ENCODE peak calls at places on chromosome 22, in ten cellular contexts. One of them, this sample, is unnamed.

GRCh38 chr22:36406721-36407120 is 19.0 kb upstream of the MYH9 start:
- DNase-seq in heart right ventricle: no peak
- DNase-seq in cardiac muscle cell: no peak
- DNase-seq in skeletal muscle cell: no peak
- DNase-seq in pancreas: no peak
- DNase-seq in fibroblast of pulmonary artery: no peak
- DNase-seq in thyroid gland: peak
- DNase-seq in caudate nucleus: no peak
- DNase-seq in NCI-H524 treated with DMSO at 0.1 percent for 48 hours: no peak
- DNase-seq in NK-92 treated with Interleukin-12 subunit alpha and Interleukin-12 subunit beta, amount 100 ng/mL, for 24 hours: no peak
- DNase-seq in this sample: no peak

GRCh38 chr22:30196141-30196866 is 50.3 kb downstream of the LIF start:
- DNase-seq in heart right ventricle: peak
- DNase-seq in cardiac muscle cell: peak
- DNase-seq in skeletal muscle cell: peak
- DNase-seq in pancreas: no peak
- DNase-seq in fibroblast of pulmonary artery: peak
- DNase-seq in thyroid gland: peak
- DNase-seq in caudate nucleus: no peak
- DNase-seq in NCI-H524 treated with DMSO at 0.1 percent for 48 hours: peak
- DNase-seq in NK-92 treated with Interleukin-12 subunit alpha and Interleukin-12 subunit beta, amount 100 ng/mL, for 24 hours: peak
- DNase-seq in this sample: peak

GRCh38 chr22:20983081-20983745 is 1.1 kb downstream of the LZTR1 start:
- DNase-seq in heart right ventricle: no peak
- DNase-seq in cardiac muscle cell: no peak
- DNase-seq in skeletal muscle cell: no peak
- DNase-seq in pancreas: no peak
- DNase-seq in fibroblast of pulmonary artery: no peak
- DNase-seq in thyroid gland: no peak
- DNase-seq in caudate nucleus: no peak
- DNase-seq in NCI-H524 treated with DMSO at 0.1 percent for 48 hours: no peak
- DNase-seq in NK-92 treated with Interleukin-12 subunit alpha and Interleukin-12 subunit beta, amount 100 ng/mL, for 24 hours: no peak
- DNase-seq in this sample: no peak

GRCh38 chr22:46691571-46691970 is 46.5 kb downstream of the CERK start:
- DNase-seq in heart right ventricle: no peak
- DNase-seq in cardiac muscle cell: no peak
- DNase-seq in skeletal muscle cell: no peak
- DNase-seq in pancreas: peak
- DNase-seq in fibroblast of pulmonary artery: no peak
- DNase-seq in thyroid gland: no peak
- DNase-seq in caudate nucleus: no peak
- DNase-seq in NCI-H524 treated with DMSO at 0.1 percent for 48 hours: no peak
- DNase-seq in NK-92 treated with Interleukin-12 subunit alpha and Interleukin-12 subunit beta, amount 100 ng/mL, for 24 hours: no peak
- DNase-seq in this sample: no peak

GRCh38 chr22:45102896-45103420 is 60.8 kb upstream of the NUP50 start:
- DNase-seq in heart right ventricle: no peak
- DNase-seq in cardiac muscle cell: no peak
- DNase-seq in skeletal muscle cell: no peak
- DNase-seq in pancreas: no peak
- DNase-seq in fibroblast of pulmonary artery: no peak
- DNase-seq in thyroid gland: no peak
- DNase-seq in caudate nucleus: no peak
- DNase-seq in NCI-H524 treated with DMSO at 0.1 percent for 48 hours: no peak
- DNase-seq in NK-92 treated with Interleukin-12 subunit alpha and Interleukin-12 subunit beta, amount 100 ng/mL, for 24 hours: no peak
- DNase-seq in this sample: no peak

GRCh38 chr22:46754110-46754799 is 8.2 kb upstream of the TBC1D22A start:
- DNase-seq in heart right ventricle: peak
- DNase-seq in cardiac muscle cell: no peak
- DNase-seq in skeletal muscle cell: peak
- DNase-seq in pancreas: peak
- DNase-seq in fibroblast of pulmonary artery: peak
- DNase-seq in thyroid gland: peak
- DNase-seq in caudate nucleus: no peak
- DNase-seq in NCI-H524 treated with DMSO at 0.1 percent for 48 hours: no peak
- DNase-seq in NK-92 treated with Interleukin-12 subunit alpha and Interleukin-12 subunit beta, amount 100 ng/mL, for 24 hours: no peak
- DNase-seq in this sample: peak

GRCh38 chr22:34105461-34106062 is 185.3 kb upstream of the LARGE1 start:
- DNase-seq in heart right ventricle: peak
- DNase-seq in cardiac muscle cell: peak
- DNase-seq in skeletal muscle cell: no peak
- DNase-seq in pancreas: peak
- DNase-seq in fibroblast of pulmonary artery: no peak
- DNase-seq in thyroid gland: peak
- DNase-seq in caudate nucleus: peak
- DNase-seq in NCI-H524 treated with DMSO at 0.1 percent for 48 hours: no peak
- DNase-seq in NK-92 treated with Interleukin-12 subunit alpha and Interleukin-12 subunit beta, amount 100 ng/mL, for 24 hours: no peak
- DNase-seq in this sample: peak

GRCh38 chr22:31556627-31557203 is 60.4 kb downstream of the SFI1 start:
- DNase-seq in heart right ventricle: no peak
- DNase-seq in cardiac muscle cell: peak
- DNase-seq in skeletal muscle cell: no peak
- DNase-seq in pancreas: no peak
- DNase-seq in fibroblast of pulmonary artery: peak
- DNase-seq in thyroid gland: no peak
- DNase-seq in caudate nucleus: no peak
- DNase-seq in NCI-H524 treated with DMSO at 0.1 percent for 48 hours: no peak
- DNase-seq in NK-92 treated with Interleukin-12 subunit alpha and Interleukin-12 subunit beta, amount 100 ng/mL, for 24 hours: no peak
- DNase-seq in this sample: peak

GRCh38 chr22:17917490-17917983 is 106.8 kb downstream of the MICAL3 start:
- DNase-seq in heart right ventricle: no peak
- DNase-seq in cardiac muscle cell: no peak
- DNase-seq in skeletal muscle cell: no peak
- DNase-seq in pancreas: no peak
- DNase-seq in fibroblast of pulmonary artery: no peak
- DNase-seq in thyroid gland: peak
- DNase-seq in caudate nucleus: no peak
- DNase-seq in NCI-H524 treated with DMSO at 0.1 percent for 48 hours: no peak
- DNase-seq in NK-92 treated with Interleukin-12 subunit alpha and Interleukin-12 subunit beta, amount 100 ng/mL, for 24 hours: no peak
- DNase-seq in this sample: no peak

GRCh38 chr22:18048441-18048898 is 24.1 kb upstream of the MICAL3 start:
- DNase-seq in heart right ventricle: no peak
- DNase-seq in cardiac muscle cell: no peak
- DNase-seq in skeletal muscle cell: no peak
- DNase-seq in pancreas: no peak
- DNase-seq in fibroblast of pulmonary artery: no peak
- DNase-seq in thyroid gland: no peak
- DNase-seq in caudate nucleus: no peak
- DNase-seq in NCI-H524 treated with DMSO at 0.1 percent for 48 hours: no peak
- DNase-seq in NK-92 treated with Interleukin-12 subunit alpha and Interleukin-12 subunit beta, amount 100 ng/mL, for 24 hours: no peak
- DNase-seq in this sample: no peak

GRCh38 chr22:38698407-38699094 is 2.2 kb downstream of the JOSD1 start:
- DNase-seq in heart right ventricle: no peak
- DNase-seq in cardiac muscle cell: no peak
- DNase-seq in skeletal muscle cell: no peak
- DNase-seq in pancreas: no peak
- DNase-seq in fibroblast of pulmonary artery: no peak
- DNase-seq in thyroid gland: no peak
- DNase-seq in caudate nucleus: no peak
- DNase-seq in NCI-H524 treated with DMSO at 0.1 percent for 48 hours: no peak
- DNase-seq in NK-92 treated with Interleukin-12 subunit alpha and Interleukin-12 subunit beta, amount 100 ng/mL, for 24 hours: no peak
- DNase-seq in this sample: no peak

GRCh38 chr22:43118953-43119458 is 8.5 kb downstream of the BIK start:
- DNase-seq in heart right ventricle: no peak
- DNase-seq in cardiac muscle cell: peak
- DNase-seq in skeletal muscle cell: no peak
- DNase-seq in pancreas: no peak
- DNase-seq in fibroblast of pulmonary artery: no peak
- DNase-seq in thyroid gland: no peak
- DNase-seq in caudate nucleus: no peak
- DNase-seq in NCI-H524 treated with DMSO at 0.1 percent for 48 hours: no peak
- DNase-seq in NK-92 treated with Interleukin-12 subunit alpha and Interleukin-12 subunit beta, amount 100 ng/mL, for 24 hours: no peak
- DNase-seq in this sample: no peak

GRCh38 chr22:22244337-22245250 is at the start of gene VPREB1:
- DNase-seq in heart right ventricle: no peak
- DNase-seq in cardiac muscle cell: no peak
- DNase-seq in skeletal muscle cell: no peak
- DNase-seq in pancreas: no peak
- DNase-seq in fibroblast of pulmonary artery: no peak
- DNase-seq in thyroid gland: no peak
- DNase-seq in caudate nucleus: no peak
- DNase-seq in NCI-H524 treated with DMSO at 0.1 percent for 48 hours: no peak
- DNase-seq in NK-92 treated with Interleukin-12 subunit alpha and Interleukin-12 subunit beta, amount 100 ng/mL, for 24 hours: no peak
- DNase-seq in this sample: no peak

GRCh38 chr22:22245935-22246525 is 1.4 kb downstream of the VPREB1 start:
- DNase-seq in heart right ventricle: no peak
- DNase-seq in cardiac muscle cell: no peak
- DNase-seq in skeletal muscle cell: no peak
- DNase-seq in pancreas: no peak
- DNase-seq in fibroblast of pulmonary artery: no peak
- DNase-seq in thyroid gland: no peak
- DNase-seq in caudate nucleus: no peak
- DNase-seq in NCI-H524 treated with DMSO at 0.1 percent for 48 hours: no peak
- DNase-seq in NK-92 treated with Interleukin-12 subunit alpha and Interleukin-12 subunit beta, amount 100 ng/mL, for 24 hours: no peak
- DNase-seq in this sample: no peak

GRCh38 chr22:44661070-44661469 is 40.9 kb upstream of the PRR5 start:
- DNase-seq in heart right ventricle: no peak
- DNase-seq in cardiac muscle cell: peak
- DNase-seq in skeletal muscle cell: no peak
- DNase-seq in pancreas: no peak
- DNase-seq in fibroblast of pulmonary artery: no peak
- DNase-seq in thyroid gland: no peak
- DNase-seq in caudate nucleus: no peak
- DNase-seq in NCI-H524 treated with DMSO at 0.1 percent for 48 hours: no peak
- DNase-seq in NK-92 treated with Interleukin-12 subunit alpha and Interleukin-12 subunit beta, amount 100 ng/mL, for 24 hours: no peak
- DNase-seq in this sample: no peak

GRCh38 chr22:21624120-21624879 is 5.5 kb downstream of the YDJC start:
- DNase-seq in heart right ventricle: peak
- DNase-seq in cardiac muscle cell: peak
- DNase-seq in skeletal muscle cell: no peak
- DNase-seq in pancreas: no peak
- DNase-seq in fibroblast of pulmonary artery: peak
- DNase-seq in thyroid gland: peak
- DNase-seq in caudate nucleus: no peak
- DNase-seq in NCI-H524 treated with DMSO at 0.1 percent for 48 hours: no peak
- DNase-seq in NK-92 treated with Interleukin-12 subunit alpha and Interleukin-12 subunit beta, amount 100 ng/mL, for 24 hours: no peak
- DNase-seq in this sample: peak

GRCh38 chr22:37239336-37240239 is 4.5 kb downstream of the RAC2 start:
- DNase-seq in heart right ventricle: no peak
- DNase-seq in cardiac muscle cell: no peak
- DNase-seq in skeletal muscle cell: no peak
- DNase-seq in pancreas: no peak
- DNase-seq in fibroblast of pulmonary artery: no peak
- DNase-seq in thyroid gland: no peak
- DNase-seq in caudate nucleus: no peak
- DNase-seq in NCI-H524 treated with DMSO at 0.1 percent for 48 hours: no peak
- DNase-seq in NK-92 treated with Interleukin-12 subunit alpha and Interleukin-12 subunit beta, amount 100 ng/mL, for 24 hours: no peak
- DNase-seq in this sample: no peak

GRCh38 chr22:24507742-24508141 is 12.6 kb downstream of the UPB1 start:
- DNase-seq in heart right ventricle: no peak
- DNase-seq in cardiac muscle cell: peak
- DNase-seq in skeletal muscle cell: no peak
- DNase-seq in pancreas: no peak
- DNase-seq in fibroblast of pulmonary artery: no peak
- DNase-seq in thyroid gland: no peak
- DNase-seq in caudate nucleus: no peak
- DNase-seq in NCI-H524 treated with DMSO at 0.1 percent for 48 hours: no peak
- DNase-seq in NK-92 treated with Interleukin-12 subunit alpha and Interleukin-12 subunit beta, amount 100 ng/mL, for 24 hours: no peak
- DNase-seq in this sample: no peak

GRCh38 chr22:32548039-32548438 is 73.4 kb downstream of the FBXO7 start:
- DNase-seq in heart right ventricle: no peak
- DNase-seq in cardiac muscle cell: no peak
- DNase-seq in skeletal muscle cell: no peak
- DNase-seq in pancreas: no peak
- DNase-seq in fibroblast of pulmonary artery: no peak
- DNase-seq in thyroid gland: no peak
- DNase-seq in caudate nucleus: no peak
- DNase-seq in NCI-H524 treated with DMSO at 0.1 percent for 48 hours: no peak
- DNase-seq in NK-92 treated with Interleukin-12 subunit alpha and Interleukin-12 subunit beta, amount 100 ng/mL, for 24 hours: no peak
- DNase-seq in this sample: no peak

GRCh38 chr22:44357962-44358553 is 45.3 kb upstream of the SHISAL1 start:
- DNase-seq in heart right ventricle: peak
- DNase-seq in cardiac muscle cell: no peak
- DNase-seq in skeletal muscle cell: no peak
- DNase-seq in pancreas: peak
- DNase-seq in fibroblast of pulmonary artery: peak
- DNase-seq in thyroid gland: peak
- DNase-seq in caudate nucleus: no peak
- DNase-seq in NCI-H524 treated with DMSO at 0.1 percent for 48 hours: peak
- DNase-seq in NK-92 treated with Interleukin-12 subunit alpha and Interleukin-12 subunit beta, amount 100 ng/mL, for 24 hours: no peak
- DNase-seq in this sample: no peak

GRCh38 chr22:24938741-24939341 is 7.7 kb downstream of the LHFPL7 start:
- DNase-seq in heart right ventricle: no peak
- DNase-seq in cardiac muscle cell: peak
- DNase-seq in skeletal muscle cell: no peak
- DNase-seq in pancreas: no peak
- DNase-seq in fibroblast of pulmonary artery: peak
- DNase-seq in thyroid gland: peak
- DNase-seq in caudate nucleus: no peak
- DNase-seq in NCI-H524 treated with DMSO at 0.1 percent for 48 hours: no peak
- DNase-seq in NK-92 treated with Interleukin-12 subunit alpha and Interleukin-12 subunit beta, amount 100 ng/mL, for 24 hours: no peak
- DNase-seq in this sample: peak

GRCh38 chr22:42683599-42684283 is 34.5 kb upstream of the CYB5R3 start:
- DNase-seq in heart right ventricle: peak
- DNase-seq in cardiac muscle cell: no peak
- DNase-seq in skeletal muscle cell: no peak
- DNase-seq in pancreas: no peak
- DNase-seq in fibroblast of pulmonary artery: peak
- DNase-seq in thyroid gland: no peak
- DNase-seq in caudate nucleus: no peak
- DNase-seq in NCI-H524 treated with DMSO at 0.1 percent for 48 hours: no peak
- DNase-seq in NK-92 treated with Interleukin-12 subunit alpha and Interleukin-12 subunit beta, amount 100 ng/mL, for 24 hours: no peak
- DNase-seq in this sample: no peak

GRCh38 chr22:34306361-34306760 is 386.1 kb upstream of the LARGE1 start:
- DNase-seq in heart right ventricle: no peak
- DNase-seq in cardiac muscle cell: no peak
- DNase-seq in skeletal muscle cell: no peak
- DNase-seq in pancreas: no peak
- DNase-seq in fibroblast of pulmonary artery: no peak
- DNase-seq in thyroid gland: no peak
- DNase-seq in caudate nucleus: no peak
- DNase-seq in NCI-H524 treated with DMSO at 0.1 percent for 48 hours: no peak
- DNase-seq in NK-92 treated with Interleukin-12 subunit alpha and Interleukin-12 subunit beta, amount 100 ng/mL, for 24 hours: no peak
- DNase-seq in this sample: no peak

GRCh38 chr22:49906799-49907290 is 11.4 kb downstream of the ALG12 start:
- DNase-seq in heart right ventricle: no peak
- DNase-seq in cardiac muscle cell: no peak
- DNase-seq in skeletal muscle cell: no peak
- DNase-seq in pancreas: peak
- DNase-seq in fibroblast of pulmonary artery: no peak
- DNase-seq in thyroid gland: no peak
- DNase-seq in caudate nucleus: no peak
- DNase-seq in NCI-H524 treated with DMSO at 0.1 percent for 48 hours: no peak
- DNase-seq in NK-92 treated with Interleukin-12 subunit alpha and Interleukin-12 subunit beta, amount 100 ng/mL, for 24 hours: no peak
- DNase-seq in this sample: no peak

GRCh38 chr22:41557401-41558240 is 3.2 kb upstream of the CSDC2 start:
- DNase-seq in heart right ventricle: peak
- DNase-seq in cardiac muscle cell: no peak
- DNase-seq in skeletal muscle cell: peak
- DNase-seq in pancreas: no peak
- DNase-seq in fibroblast of pulmonary artery: peak
- DNase-seq in thyroid gland: peak
- DNase-seq in caudate nucleus: peak
- DNase-seq in NCI-H524 treated with DMSO at 0.1 percent for 48 hours: peak
- DNase-seq in NK-92 treated with Interleukin-12 subunit alpha and Interleukin-12 subunit beta, amount 100 ng/mL, for 24 hours: no peak
- DNase-seq in this sample: peak

This sample was measured in A673.